ENCODE peak calls at places on chromosomes 7 and 10, in five cellular contexts. Z, F, X, C and T are unnamed samples.

GRCh38 chr7:152602962-152603361 is 73.0 kb downstream of the XRCC2 start:
- DNase-seq in Z (no peak), F (no peak), X (no peak), C (no peak), T (no peak)

GRCh38 chr7:66330961-66331360 is 125.8 kb downstream of the TPST1 start:
- DNase-seq in Z (no peak), F (no peak), X (no peak), C (no peak), T (no peak)

GRCh38 chr7:97845622-97846203 is 26.5 kb downstream of the ASNS start:
- DNase-seq in Z (peak), F (no peak), X (no peak), C (no peak), T (peak)

GRCh38 chr7:141431143-141431479 is 120.1 kb upstream of the AGK start:
- DNase-seq in Z (no peak), F (no peak), X (no peak), C (no peak), T (no peak)

GRCh38 chr10:124721295-124722052 is 22.7 kb downstream of the FAM53B start:
- DNase-seq in Z (peak), F (peak), X (no peak), C (no peak), T (no peak)

GRCh38 chr7:121273467-121274167 is 55.2 kb upstream of the WNT16 start:
- DNase-seq in Z (peak), F (no peak), X (no peak), C (no peak), T (no peak)

GRCh38 chr10:10591682-10592412 is 425.8 kb upstream of the CELF2 start:
- DNase-seq in Z (no peak), F (no peak), X (no peak), C (no peak), T (no peak)

GRCh38 chr10:124677291-124677690 is 66.9 kb downstream of the FAM53B start:
- DNase-seq in Z (no peak), F (no peak), X (no peak), C (no peak), T (no peak)

GRCh38 chr7:139671967-139672366 is 105.8 kb downstream of the HIPK2 start:
- DNase-seq in Z (no peak), F (no peak), X (no peak), C (no peak), T (no peak)

GRCh38 chr7:1670894-1671875 is 1.1 kb downstream of the ELFN1 start:
- DNase-seq in Z (no peak), F (no peak), X (no peak), C (no peak), T (no peak)

GRCh38 chr7:31517513-31517912 is 3.6 kb downstream of the ITPRID1 start:
- DNase-seq in Z (no peak), F (no peak), X (no peak), C (no peak), T (no peak)

GRCh38 chr10:24556746-24557742 is 166.6 kb downstream of the ARHGAP21 start:
- DNase-seq in Z (peak), F (peak), X (no peak), C (no peak), T (peak)

GRCh38 chr10:97179731-97180366 is 5.9 kb downstream of the SLIT1 start:
- DNase-seq in Z (no peak), F (no peak), X (no peak), C (no peak), T (no peak)

GRCh38 chr10:110868981-110869380 is 2.7 kb upstream of the PDCD4 start:
- DNase-seq in Z (no peak), F (peak), X (no peak), C (no peak), T (no peak)

GRCh38 chr7:89023902-89024301 is 228.4 kb upstream of the TEX47 start:
- DNase-seq in Z (no peak), F (no peak), X (no peak), C (no peak), T (no peak)

GRCh38 chr7:111517441-111518037 is 44.8 kb downstream of the IMMP2L start:
- DNase-seq in Z (no peak), F (no peak), X (no peak), C (no peak), T (no peak)

GRCh38 chr7:111175908-111176307 is 85.0 kb downstream of the LRRN3 start:
- DNase-seq in Z (no peak), F (no peak), X (no peak), C (no peak), T (no peak)

GRCh38 chr10:106450966-106451365 is 713.5 kb downstream of the SORCS1 start:
- DNase-seq in Z (no peak), F (no peak), X (no peak), C (no peak), T (no peak)

GRCh38 chr10:124220547-124220946 is 127.1 kb upstream of the CHST15 start:
- DNase-seq in Z (no peak), F (no peak), X (no peak), C (no peak), T (no peak)

GRCh38 chr10:94370501-94370900 is 7.8 kb upstream of the NOC3L start:
- DNase-seq in Z (no peak), F (no peak), X (no peak), C (no peak), T (no peak)

GRCh38 chr7:127755965-127756364 is 104.0 kb downstream of the SND1 start:
- DNase-seq in Z (no peak), F (no peak), X (no peak), C (no peak), T (no peak)

GRCh38 chr10:110355181-110355831 is 50.6 kb upstream of the SMNDC1 start:
- DNase-seq in Z (no peak), F (no peak), X (no peak), C (no peak), T (peak)

GRCh38 chr10:28479366-28479765 is 53.6 kb upstream of the WAC start:
- DNase-seq in Z (peak), F (no peak), X (no peak), C (no peak), T (no peak)

GRCh38 chr7:114901771-114902170 is 20.1 kb upstream of the MDFIC start:
- DNase-seq in Z (no peak), F (no peak), X (no peak), C (no peak), T (no peak)

GRCh38 chr7:144606231-144606630 is 202.7 kb upstream of the NOBOX start:
- DNase-seq in Z (no peak), F (no peak), X (no peak), C (no peak), T (no peak)

GRCh38 chr10:2839081-2839725 is 228.1 kb upstream of the PFKP start:
- DNase-seq in Z (peak), F (no peak), X (peak), C (no peak), T (peak)

GRCh38 chr10:23198940-23199767 is 7.0 kb downstream of the PTF1A start:
- DNase-seq in Z (no peak), F (no peak), X (no peak), C (no peak), T (peak)

GRCh38 chr7:35576037-35576573 is 118.8 kb downstream of the HERPUD2 start:
- DNase-seq in Z (peak), F (no peak), X (no peak), C (no peak), T (no peak)

GRCh38 chr7:27149817-27150567 is 2.4 kb downstream of the HOXA3 start:
- DNase-seq in Z (no peak), F (no peak), X (no peak), C (no peak), T (no peak)

GRCh38 chr7:84187813-84188212 is 6.8 kb downstream of the SEMA3A start:
- DNase-seq in Z (no peak), F (no peak), X (no peak), C (no peak), T (peak)

GRCh38 chr10:24374134-24374915 is 165.4 kb downstream of the KIAA1217 start:
- DNase-seq in Z (no peak), F (no peak), X (no peak), C (no peak), T (no peak)

GRCh38 chr7:44383566-44383965 is 58.2 kb upstream of the CAMK2B start:
- DNase-seq in Z (no peak), F (no peak), X (no peak), C (no peak), T (no peak)

GRCh38 chr10:88428442-88428841 is 154.7 kb downstream of the RNLS start:
- DNase-seq in Z (no peak), F (no peak), X (no peak), C (no peak), T (peak)

GRCh38 chr10:102621418-102622325 is 22.6 kb upstream of the TRIM8 start:
- DNase-seq in Z (no peak), F (no peak), X (no peak), C (no peak), T (no peak)

GRCh38 chr7:115230882-115231508 is 309.1 kb downstream of the MDFIC start:
- DNase-seq in Z (peak), F (no peak), X (peak), C (no peak), T (peak)